ENCODE peak calls at places on chromosomes 7 and 10, in four cellular contexts. A is HepG2, I is GM12878, H is K562. L is an unnamed sample.

GRCh38 chr7:97022451-97023306 is 2.0 kb downstream of the DLX5 start:
- DNase-seq in A (no peak), H (no peak), I (no peak), L (no peak)

GRCh38 chr7:137703291-137704010 is 143.3 kb downstream of the DGKI start:
- DNase-seq in I (no peak), H (no peak), A (no peak), L (no peak)

GRCh38 chr7:45573636-45574470 is at the start of gene ADCY1:
- DNase-seq in A (no peak), H (peak; percentile 61), I (no peak), L (peak; percentile 78)

GRCh38 chr7:40324889-40325288 is 190.1 kb downstream of the SUGCT start:
- DNase-seq in I (no peak), A (no peak), H (no peak), L (no peak)

GRCh38 chr7:46660402-46660801 is 739.3 kb upstream of the IGFBP3 start:
- DNase-seq in I (no peak), H (no peak), A (no peak), L (no peak)

GRCh38 chr10:71461917-71462641 is 65.4 kb downstream of the CDH23 start:
- DNase-seq in A (no peak), H (no peak), I (no peak), L (no peak)

GRCh38 chr10:131203456-131204357 is 107.8 kb downstream of the TCERG1L start:
- DNase-seq in H (no peak), I (no peak), A (no peak), L (no peak)

GRCh38 chr7:104795086-104795485 is 218.9 kb upstream of the KMT2E start:
- DNase-seq in A (no peak), I (no peak), H (no peak), L (no peak)

GRCh38 chr10:26378763-26379361 is 59.3 kb upstream of the APBB1IP start:
- DNase-seq in H (no peak), A (no peak), I (no peak), L (no peak)

GRCh38 chr7:151853896-151854807 is 22.8 kb downstream of the PRKAG2 start:
- DNase-seq in H (no peak), A (no peak), I (no peak), L (peak; percentile 47)

GRCh38 chr10:111142082-111142481 is 65.3 kb downstream of the ADRA2A start:
- DNase-seq in I (no peak), H (peak; percentile 27), A (no peak), L (peak; percentile 55)

GRCh38 chr7:149774237-149775175 is 1.1 kb upstream of the ZNF467 start:
- DNase-seq in A (no peak), I (no peak), H (no peak), L (no peak)

GRCh38 chr10:88232978-88233537 is 350.1 kb downstream of the RNLS start:
- DNase-seq in I (no peak), H (no peak), A (no peak), L (no peak)

GRCh38 chr7:48366096-48366495 is 194.8 kb downstream of the ABCA13 start:
- DNase-seq in H (no peak), A (no peak), I (no peak), L (no peak)
- TF ChIP-seq FOXM1 in H (no peak), A (no peak), I (no peak), L (no peak)

GRCh38 chr10:100153239-100153840 is 32.5 kb downstream of the ERLIN1 start:
- DNase-seq in A (no peak), H (no peak), I (no peak), L (no peak)
- TF ChIP-seq FOXK2 in A (no peak), H (no peak), I (no peak), L (no peak)

GRCh38 chr10:129933456-129934092 is 30.5 kb downstream of the EBF3 start:
- DNase-seq in A (no peak), I (no peak), H (no peak), L (no peak)
- TF ChIP-seq FOXM1 in A (no peak), I (no peak), H (no peak), L (no peak)

DNA sequence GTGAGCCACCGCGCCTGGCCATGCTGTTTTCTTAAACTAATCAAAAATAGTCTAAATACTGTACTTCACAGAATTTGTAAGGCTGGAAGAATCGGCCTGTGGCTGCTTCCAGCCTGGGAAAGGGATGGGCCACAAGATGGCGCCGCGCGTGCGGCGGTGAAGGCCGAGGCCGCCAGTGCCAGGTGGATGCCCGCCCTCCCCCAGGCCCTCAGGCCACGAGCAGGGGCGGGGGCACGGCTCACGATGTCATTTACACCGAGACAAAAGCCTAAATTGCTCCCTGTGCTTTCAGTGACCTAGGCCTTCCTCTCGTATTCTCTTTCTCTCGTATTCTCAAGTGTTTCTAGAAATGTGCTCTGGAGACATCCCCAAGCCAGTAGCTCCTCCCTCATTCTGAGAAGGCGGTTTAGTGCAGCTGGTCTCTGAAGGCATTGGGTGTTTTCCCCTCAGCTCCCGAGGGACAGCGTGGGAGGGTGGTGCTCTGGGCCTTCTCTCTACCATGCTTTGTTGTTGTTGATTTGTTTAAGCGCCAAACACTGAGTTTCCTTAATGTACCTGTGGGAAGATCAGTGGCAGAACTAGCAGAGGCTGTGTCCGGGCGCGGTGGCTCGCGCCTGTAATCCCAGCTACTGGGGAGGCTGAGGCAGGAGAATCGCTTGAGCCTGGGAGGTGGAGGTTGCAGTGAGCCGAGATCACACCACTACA is 68.4 kb downstream of the CDC123 start:
- DNase-seq in I (peak; percentile 99), A (peak; percentile 12), H (peak; percentile 75), L (peak; percentile 81)
- TF ChIP-seq FOXK2 in I (peak; percentile 81), A (no peak), H (no peak), L (no peak)

DNA sequence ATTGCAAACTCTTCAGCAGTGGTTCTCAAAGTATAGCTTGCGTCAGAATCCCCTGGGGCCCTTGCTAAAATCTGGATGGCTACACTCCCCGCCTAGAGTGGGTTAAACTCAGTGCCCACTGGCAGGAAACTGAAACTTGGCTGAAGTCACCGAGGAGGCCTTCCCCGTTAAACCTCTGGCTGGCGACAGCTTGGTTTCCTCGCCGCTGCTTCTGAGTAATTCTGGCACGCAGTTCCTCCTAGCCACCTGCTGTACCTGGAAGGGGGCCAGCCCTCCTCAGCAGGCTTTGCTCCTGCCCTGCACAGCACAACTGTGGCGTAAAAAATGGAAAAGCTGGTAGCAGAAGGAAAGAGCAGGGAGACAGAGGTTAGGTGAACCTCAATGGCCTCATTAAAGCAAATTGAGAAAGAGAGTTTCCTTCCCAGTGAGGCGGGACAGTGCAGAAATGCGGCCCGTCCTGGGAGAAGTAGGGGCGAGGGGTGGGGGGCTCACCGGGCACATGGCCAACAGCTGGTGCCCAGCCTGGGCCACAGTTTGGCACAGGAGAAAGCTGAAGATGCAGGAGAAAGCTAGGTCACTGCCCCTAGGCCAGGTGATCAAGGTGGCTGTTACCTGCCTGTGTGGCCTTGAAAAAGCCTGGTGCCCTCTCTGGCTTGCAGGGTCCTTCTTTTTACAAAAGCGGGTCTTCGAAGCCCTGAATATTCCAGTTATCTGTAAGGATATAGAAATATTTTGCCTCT is 46.6 kb downstream of the ALOX5 start:
- DNase-seq in H (no peak), A (no peak), I (peak; percentile 90), L (no peak)
- TF ChIP-seq FOXM1 in H (no peak), A (no peak), I (peak; percentile 72), L (no peak)

DNA sequence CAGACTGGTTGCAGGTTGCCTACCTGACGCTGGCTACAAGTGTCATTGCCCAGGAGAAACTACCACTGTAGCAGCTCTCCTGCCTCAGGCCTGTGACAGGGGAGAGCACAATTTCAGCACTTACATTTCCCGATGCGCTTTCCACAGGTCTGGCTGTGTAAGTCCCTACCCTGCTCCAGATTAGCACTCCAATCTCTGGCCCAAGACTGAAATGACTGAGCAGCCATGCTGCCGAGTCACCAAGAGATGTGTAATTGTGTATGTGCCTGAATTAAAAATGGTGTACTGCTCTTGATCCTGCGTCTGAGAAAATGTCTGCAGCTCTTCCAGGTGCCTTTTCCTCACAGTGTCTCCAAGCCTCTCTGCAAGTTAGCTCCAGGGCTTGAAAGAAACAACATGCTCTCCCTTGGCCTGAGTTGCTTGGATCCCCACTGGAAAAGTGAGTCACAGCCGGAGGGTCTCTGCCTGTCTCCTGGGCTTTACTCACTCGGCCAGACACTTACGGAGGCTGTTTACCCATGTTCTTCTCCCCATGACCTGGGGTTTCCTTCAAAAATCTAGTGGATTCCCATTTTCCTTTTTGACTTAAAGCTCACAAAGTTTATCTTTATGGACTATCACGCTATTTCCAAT is 1001.7 kb upstream of the KCND2 start:
- DNase-seq in A (no peak), H (no peak), I (no peak), L (no peak)
- TF ChIP-seq FOXK2 in A (no peak), H (no peak), I (no peak), L (no peak)

GRCh38 chr10:8113616-8114015 is 59.1 kb downstream of the GATA3 start:
- DNase-seq in H (no peak), A (no peak), I (no peak), L (no peak)
- TF ChIP-seq FOXM1 in H (no peak), A (no peak), I (no peak), L (no peak)

GRCh38 chr10:122981066-122981464 is 864 bp downstream of the PSTK start:
- DNase-seq in A (peak; percentile 62), I (no peak), H (peak; percentile 28), L (peak; percentile 54)
- TF ChIP-seq FOXK2 in A (no peak), I (no peak), H (no peak), L (no peak)

DNA sequence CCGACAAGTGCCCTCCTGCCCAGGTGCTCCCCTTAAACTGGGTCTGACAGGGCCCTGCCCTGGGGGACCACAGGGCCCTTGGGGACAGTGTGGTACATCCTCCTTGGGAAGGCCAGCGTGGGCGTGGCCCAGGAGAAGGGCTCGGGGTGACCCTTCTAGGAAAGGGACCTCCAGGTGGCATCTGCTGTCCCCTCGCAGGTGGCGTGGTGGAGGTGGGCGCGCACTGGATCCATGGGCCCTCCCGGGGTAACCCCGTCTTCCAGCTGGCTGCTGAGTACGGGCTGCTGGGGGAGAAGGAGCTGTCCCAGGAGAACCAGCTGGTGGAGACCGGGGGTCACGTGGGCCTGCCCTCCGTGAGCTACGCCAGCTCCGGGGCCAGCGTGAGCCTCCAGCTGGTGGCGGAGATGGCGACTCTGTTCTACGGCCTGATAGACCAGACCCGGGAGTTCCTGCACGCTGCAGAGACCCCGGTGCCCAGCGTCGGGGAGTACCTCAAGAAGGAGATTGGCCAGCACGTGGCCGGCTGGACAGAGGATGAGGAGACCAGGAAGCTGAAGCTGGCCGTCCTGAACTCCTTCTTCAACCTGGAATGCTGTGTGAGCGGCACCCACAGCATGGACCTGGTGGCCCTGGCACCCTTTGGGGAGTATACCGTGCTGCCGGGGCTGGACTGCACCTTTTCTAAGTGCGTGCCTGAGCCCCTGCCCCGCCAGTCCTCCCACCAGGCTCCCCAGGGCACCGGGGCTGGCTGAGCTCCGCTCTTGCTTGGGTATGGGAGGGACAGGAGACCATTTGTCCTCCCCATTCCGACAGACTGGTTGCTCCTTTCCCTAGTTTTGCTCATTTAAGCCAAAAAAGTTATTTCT is 972 bp downstream of the PAOX start:
- DNase-seq in I (no peak), A (no peak), H (no peak), L (no peak)
- TF ChIP-seq FOXM1 in I (no peak), A (no peak), H (no peak), L (no peak)

L was measured in HEK293T.